ENCODE peak calls at places on chromosomes 5 and 9, in eight cellular contexts. C is activated CD8-positive, alpha-beta memory T cell treated with anti-CD3 and anti-CD28 coated beads for 24 hours; F is NCI-H2081; U is fibroblast of gingiva; N is stimulated activated CD8-positive, alpha-beta memory T cell treated with anti-CD3 and anti-CD28 coated beads, Interleukin-15, amount 100 ng/mL, for 4 hours; J is GM10248; Q is H4; R is aorta. T is an unnamed sample.

GRCh38 chr5:52783226-52783959 is 4.3 kb upstream of the ITGA1 start:
- DNase-seq in C (no peak), F (no peak), U (peak), N (no peak), J (no peak), Q (peak), R (peak), T (no peak)

GRCh38 chr5:142235870-142236672 is 88.8 kb downstream of the SPRY4 start:
- DNase-seq in C (no peak), F (no peak), U (no peak), N (no peak), J (no peak), Q (no peak), R (no peak), T (no peak)

GRCh38 chr5:69492391-69493234 is at the start of gene OCLN:
- DNase-seq in C (peak), F (peak), U (no peak), N (no peak), J (peak), Q (no peak), R (no peak), T (no peak)

GRCh38 chr9:70470050-70471015 is 55.9 kb upstream of the KLF9 start:
- DNase-seq in C (no peak), F (no peak), U (peak), N (no peak), J (no peak), Q (no peak), R (no peak), T (no peak)

GRCh38 chr5:93221-93980 is 1.4 kb downstream of the PLEKHG4B start:
- DNase-seq in C (no peak), F (no peak), U (no peak), N (no peak), J (peak), Q (no peak), R (no peak), T (no peak)

GRCh38 chr5:173396311-173396993 is 68.2 kb upstream of the STC2 start:
- DNase-seq in C (peak), F (no peak), U (peak), N (no peak), J (no peak), Q (peak), R (no peak), T (no peak)

GRCh38 chr9:98991981-98992884 is 48.5 kb downstream of the COL15A1 start:
- DNase-seq in C (peak), F (no peak), U (no peak), N (no peak), J (no peak), Q (no peak), R (no peak), T (no peak)

GRCh38 chr5:73233461-73234151 is 60.6 kb downstream of the TMEM174 start:
- DNase-seq in C (peak), F (no peak), U (no peak), N (no peak), J (no peak), Q (no peak), R (peak), T (no peak)

GRCh38 chr5:88660947-88661869 is 221.8 kb downstream of the MEF2C start:
- DNase-seq in C (no peak), F (peak), U (peak), N (no peak), J (peak), Q (peak), R (peak), T (peak)

GRCh38 chr5:74422030-74422429 is 218.5 kb downstream of the ENC1 start:
- DNase-seq in C (no peak), F (no peak), U (no peak), N (no peak), J (no peak), Q (no peak), R (no peak), T (no peak)

GRCh38 chr9:35488566-35489312 is 1.2 kb upstream of the RUSC2 start:
- DNase-seq in C (no peak), F (no peak), U (no peak), N (no peak), J (no peak), Q (no peak), R (no peak), T (no peak)

GRCh38 chr9:135073081-135073740 is 14.3 kb upstream of the OLFM1 start:
- DNase-seq in C (no peak), F (no peak), U (no peak), N (no peak), J (no peak), Q (no peak), R (peak), T (no peak)

GRCh38 chr9:112921549-112921948 is 30.9 kb upstream of the SLC46A2 start:
- DNase-seq in C (no peak), F (peak), U (peak), N (no peak), J (no peak), Q (peak), R (no peak), T (peak)

GRCh38 chr9:77714077-77714549 is 66.0 kb upstream of the GNA14 start:
- DNase-seq in C (no peak), F (no peak), U (peak), N (no peak), J (no peak), Q (no peak), R (no peak), T (no peak)